ENCODE peak calls at places on chromosomes 11 and 22, in nine cellular contexts. X is Calu3; H is stimulated activated CD8-positive, alpha-beta memory T cell treated with anti-CD3 and anti-CD28 coated beads, Interleukin-15, amount 100 ng/mL, for 24 hours; D is kidney epithelial cell; C is NCI-H1105 treated with DMSO at 0.1 percent for 48 hours; E is thoracic aorta; L is B cell; N is GM03348; Z is cerebellar cortex. J is an unnamed sample.

GRCh38 chr11:84438565-84438964 is 1152.4 kb upstream of the CCDC90B start:
- DNase-seq in Z (no peak), N (no peak), H (no peak), L (no peak), X (no peak), E (no peak), C (no peak), D (no peak), J (no peak)

GRCh38 chr11:71432761-71433647 is 15.2 kb downstream of the DHCR7 start:
- DNase-seq in Z (no peak), D (no peak), N (no peak), L (no peak), E (no peak), C (no peak), X (no peak), H (no peak), J (no peak)

GRCh38 chr11:70251583-70252285 is 18.8 kb upstream of the PPFIA1 start:
- DNase-seq in X (no peak), L (no peak), D (no peak), N (peak), Z (no peak), H (no peak), E (no peak), C (no peak), J (no peak)

GRCh38 chr22:18085188-18085587 is 7.4 kb downstream of the PEX26 start:
- DNase-seq in E (no peak), X (no peak), H (no peak), L (no peak), C (no peak), N (peak), D (no peak), Z (no peak), J (no peak)

GRCh38 chr11:13955971-13956421 is 6.5 kb upstream of the SPON1 start:
- DNase-seq in C (peak), L (peak), D (no peak), H (no peak), Z (peak), X (peak), E (no peak), N (peak), J (peak)

GRCh38 chr11:114039551-114039950 is 20.0 kb upstream of the ZBTB16 start:
- DNase-seq in Z (no peak), X (no peak), L (no peak), E (no peak), H (no peak), N (no peak), D (no peak), C (no peak), J (no peak)

GRCh38 chr11:111557425-111558111 is 17.0 kb downstream of the LAYN start:
- DNase-seq in X (no peak), N (peak), E (no peak), H (no peak), D (peak), L (no peak), Z (peak), C (no peak), J (no peak)

GRCh38 chr11:1638344-1638743 is 8.8 kb downstream of the KRTAP5-5 start:
- DNase-seq in H (no peak), N (no peak), C (no peak), D (no peak), L (no peak), Z (no peak), E (no peak), X (no peak), J (no peak)

GRCh38 chr22:20276468-20276867 is 8.3 kb upstream of the RTN4R start:
- DNase-seq in X (no peak), D (no peak), L (no peak), E (no peak), N (no peak), Z (no peak), C (no peak), H (no peak), J (no peak)

GRCh38 chr11:107043242-107043991 is 25.1 kb upstream of the GUCY1A2 start:
- DNase-seq in N (peak), E (no peak), D (peak), X (no peak), Z (no peak), H (no peak), C (no peak), L (no peak), J (no peak)

GRCh38 chr11:117818036-117818858 is 6.3 kb downstream of the FXYD2 start:
- DNase-seq in C (no peak), H (no peak), N (no peak), E (no peak), X (no peak), D (peak), Z (no peak), L (peak), J (no peak)

GRCh38 chr11:60972182-60973030 is 926 bp downstream of the CD6 start:
- DNase-seq in Z (no peak), X (no peak), H (no peak), D (no peak), E (no peak), C (no peak), N (no peak), L (no peak), J (no peak)

GRCh38 chr11:10770626-10771254 is 19.7 kb downstream of the CTR9 start:
- DNase-seq in Z (peak), D (peak), L (peak), H (no peak), C (peak), X (peak), N (peak), E (no peak), J (peak)

GRCh38 chr22:20440637-20441591 is 3.3 kb upstream of the SCARF2 start:
- DNase-seq in L (no peak), D (no peak), X (no peak), Z (no peak), H (no peak), C (no peak), N (no peak), E (no peak), J (no peak)

GRCh38 chr11:100670140-100670539 is 16.9 kb upstream of the ARHGAP42 start:
- DNase-seq in L (no peak), H (no peak), Z (no peak), E (no peak), D (no peak), C (no peak), N (no peak), X (no peak), J (no peak)

GRCh38 chr22:19819209-19819910 is 35.3 kb downstream of the GNB1L start:
- DNase-seq in X (no peak), D (no peak), H (no peak), E (no peak), L (no peak), C (no peak), N (no peak), Z (no peak), J (no peak)

GRCh38 chr11:8095831-8096522 is 15.0 kb downstream of the TUB start:
- DNase-seq in L (no peak), Z (no peak), N (no peak), D (no peak), C (no peak), H (no peak), X (no peak), E (no peak), J (no peak)

GRCh38 chr11:69002101-69002742 is 10.8 kb downstream of the MRGPRF start:
- DNase-seq in E (no peak), N (peak), H (no peak), Z (no peak), L (no peak), X (no peak), C (no peak), D (no peak), J (no peak)